ENCODE peak calls at places on chromosomes 2 and 18, in four cellular contexts. T is A673, M is endodermal cell, S is sigmoid colon. C is an unnamed sample.

GRCh38 chr2:3480352-3481010 is 38.9 kb downstream of the ADI1 start:
- DNase-seq in M (no peak), T (no peak), S (no peak), C (peak; percentile 86)

GRCh38 chr2:27887830-27888229 is 2.4 kb downstream of the RBKS start:
- DNase-seq in S (no peak), T (no peak), M (no peak), C (no peak)

GRCh38 chr2:232327089-232328037 is 51.2 kb upstream of the ALPP start:
- DNase-seq in T (peak; percentile 66), S (peak; percentile 72), M (peak; percentile 98), C (peak; percentile 85)

GRCh38 chr2:238286987-238287386 is 1.4 kb downstream of the PER2 start:
- DNase-seq in T (no peak), S (peak; percentile 63), M (no peak), C (no peak)

GRCh38 chr2:226673314-226673723 is 126.3 kb downstream of the IRS1 start:
- DNase-seq in M (no peak), T (peak; percentile 63), S (no peak), C (no peak)

GRCh38 chr2:120995656-120996190 is 260.1 kb downstream of the GLI2 start:
- DNase-seq in S (no peak), T (no peak), M (no peak), C (no peak)

GRCh38 chr2:224004105-224004715 is 34.9 kb downstream of the SERPINE2 start:
- DNase-seq in T (no peak), M (no peak), S (no peak), C (no peak)

GRCh38 chr2:98464772-98465310 is 20.2 kb downstream of the INPP4A start:
- DNase-seq in S (peak; percentile 61), M (no peak), T (peak; percentile 67), C (peak; percentile 22)

GRCh38 chr2:26344581-26345283 is 1.2 kb upstream of the SELENOI start:
- DNase-seq in M (peak; percentile 80), S (no peak), T (peak; percentile 21), C (peak; percentile 24)

GRCh38 chr18:48296581-48296980 is 112.6 kb downstream of the ZBTB7C start:
- DNase-seq in S (no peak), M (peak; percentile 39), T (no peak), C (no peak)

GRCh38 chr18:13563390-13563805 is 163.0 kb downstream of the FAM210A start:
- DNase-seq in T (no peak), M (no peak), S (no peak), C (no peak)

GRCh38 chr18:74625157-74625556 is 27.5 kb downstream of the ZNF407 start:
- DNase-seq in M (no peak), S (no peak), T (peak; percentile 21), C (no peak)

GRCh38 chr18:13913205-13913604 is 2.1 kb downstream of the MC2R start:
- DNase-seq in S (no peak), M (no peak), T (no peak), C (no peak)

GRCh38 chr18:45621068-45621511 is 5.8 kb downstream of the SLC14A2 start:
- DNase-seq in T (peak; percentile 67), S (no peak), M (peak; percentile 80), C (peak; percentile 37)

GRCh38 chr2:393711-394696 is 106.1 kb upstream of the ALKAL2 start:
- DNase-seq in T (peak; percentile 88), M (peak; percentile 79), S (no peak), C (no peak)

GRCh38 chr2:195590866-195591215 is 66.2 kb upstream of the SLC39A10 start:
- DNase-seq in S (no peak), T (no peak), M (no peak), C (no peak)

GRCh38 chr2:238517209-238517608 is 90.5 kb downstream of the ASB1 start:
- DNase-seq in M (no peak), S (no peak), T (no peak), C (no peak)

GRCh38 chr2:142531375-142531774 is 346.1 kb upstream of the KYNU start:
- DNase-seq in T (no peak), M (no peak), S (no peak), C (no peak)

GRCh38 chr2:145158051-145158586 is 638.2 kb upstream of the ZEB2 start:
- DNase-seq in T (no peak), S (peak; percentile 88), M (no peak), C (no peak)

GRCh38 chr18:79217979-79218604 is 148.9 kb downstream of the ATP9B start:
- DNase-seq in M (no peak), T (no peak), S (peak; percentile 84), C (no peak)

GRCh38 chr2:11368059-11368572 is 23.7 kb upstream of the ROCK2 start:
- DNase-seq in S (no peak), T (no peak), M (no peak), C (no peak)

GRCh38 chr18:3513481-3513880 is 63.5 kb downstream of the TGIF1 start:
- DNase-seq in T (no peak), S (no peak), M (no peak), C (no peak)

GRCh38 chr18:68713791-68714190 is 1.1 kb downstream of the TMX3 start:
- DNase-seq in T (no peak), M (no peak), S (no peak), C (no peak)

GRCh38 chr2:2706306-2706705 is 375.2 kb upstream of the MYT1L start:
- DNase-seq in T (no peak), M (no peak), S (no peak), C (no peak)

GRCh38 chr2:85647823-85648526 is 20.0 kb downstream of the SFTPB start:
- DNase-seq in S (no peak), T (no peak), M (no peak), C (no peak)

GRCh38 chr2:88099798-88100488 is 27.9 kb downstream of the FABP1 start:
- DNase-seq in M (peak; percentile 97), S (no peak), T (peak; percentile 92), C (no peak)

GRCh38 chr2:241009191-241009590 is 10.8 kb downstream of the SNED1 start:
- DNase-seq in S (peak; percentile 56), M (no peak), T (no peak), C (no peak)

GRCh38 chr2:134550566-134551164 is 168.1 kb downstream of the TMEM163 start:
- DNase-seq in S (no peak), T (no peak), M (no peak), C (no peak)

GRCh38 chr2:143937563-143938346 is 582.2 kb downstream of the ZEB2 start:
- DNase-seq in M (peak; percentile 48), S (no peak), T (peak; percentile 22), C (no peak)

GRCh38 chr2:190927257-190927656 is 46.6 kb downstream of the GLS start:
- DNase-seq in T (peak; percentile 28), M (peak; percentile 41), S (no peak), C (no peak)

GRCh38 chr2:88690591-88691338 is 708 bp upstream of the RPIA start:
- DNase-seq in T (peak; percentile 33), M (no peak), S (no peak), C (peak; percentile 34)

GRCh38 chr2:43139996-43140621 is 86.3 kb downstream of the ZFP36L2 start:
- DNase-seq in S (no peak), M (peak; percentile 61), T (no peak), C (no peak)

GRCh38 chr2:74369976-74370375 is 10.1 kb downstream of the DCTN1 start:
- DNase-seq in M (no peak), T (no peak), S (no peak), C (no peak)
- H3K36me3 ChIP-seq in M (peaks cover 82% of the 10 kb centered on the region), T (peaks cover 53% of the 10 kb centered on the region), S (peaks cover 66% of the 10 kb centered on the region), C (peaks cover 81% of the 10 kb centered on the region)

DNA sequence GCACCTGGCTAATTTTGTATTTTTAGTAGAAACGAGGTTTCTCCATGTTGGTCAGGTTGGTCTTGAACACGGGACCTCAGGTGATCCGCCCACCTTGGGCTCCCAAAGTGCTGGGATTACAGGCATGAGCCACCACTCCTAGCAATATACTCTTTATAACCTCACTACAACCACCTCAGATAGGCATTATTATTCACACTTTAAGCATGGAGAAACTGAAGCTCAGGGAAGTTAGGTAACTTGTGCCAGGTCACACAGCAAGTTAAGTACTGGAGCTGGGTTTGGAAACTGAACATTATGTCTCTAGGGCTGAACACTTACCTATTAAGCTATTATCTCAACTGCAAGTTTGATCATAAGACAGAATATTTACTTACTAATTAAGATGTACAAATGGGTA is 42.6 kb upstream of the ACTR2 start:
- DNase-seq in S (no peak), T (no peak), M (no peak), C (no peak)
- H3K4me3 ChIP-seq in S (no peak overlapping the region), T (no peak overlapping the region), M (no peak overlapping the region), C (no peak overlapping the region)

GRCh38 chr18:11886629-11887028 is 21.5 kb downstream of the MPPE1 start:
- DNase-seq in T (no peak), M (no peak), S (no peak), C (no peak)
- H3K36me3 ChIP-seq in T (no peaks in the 10 kb centered on the region), M (peaks cover 58% of the 10 kb centered on the region), S (peaks cover 90% of the 10 kb centered on the region), C (no peaks in the 10 kb centered on the region)

GRCh38 chr18:12308386-12309100 is 502 bp downstream of the TUBB6 start:
- DNase-seq in S (peak; percentile 95), T (peak; percentile 86), M (peak; percentile 86), C (peak; percentile 48)
- H3K4me3 ChIP-seq in S (peak overlapping the region; percentile 100), T (peak overlapping the region; percentile 97), M (peak overlapping the region; percentile 84), C (peak overlapping the region; percentile 86)

GRCh38 chr2:54611830-54612545 is 111.5 kb upstream of the EML6 start:
- DNase-seq in T (no peak), S (no peak), M (no peak), C (no peak)

GRCh38 chr2:54613794-54614257 is 109.6 kb upstream of the EML6 start:
- DNase-seq in M (no peak), S (no peak), T (peak; percentile 33), C (no peak)

GRCh38 chr2:54615832-54616534 is 107.5 kb upstream of the EML6 start:
- DNase-seq in S (no peak), T (no peak), M (no peak), C (no peak)

GRCh38 chr2:54614815-54615214 is 108.6 kb upstream of the EML6 start:
- DNase-seq in T (no peak), M (no peak), S (no peak), C (no peak)

DNA sequence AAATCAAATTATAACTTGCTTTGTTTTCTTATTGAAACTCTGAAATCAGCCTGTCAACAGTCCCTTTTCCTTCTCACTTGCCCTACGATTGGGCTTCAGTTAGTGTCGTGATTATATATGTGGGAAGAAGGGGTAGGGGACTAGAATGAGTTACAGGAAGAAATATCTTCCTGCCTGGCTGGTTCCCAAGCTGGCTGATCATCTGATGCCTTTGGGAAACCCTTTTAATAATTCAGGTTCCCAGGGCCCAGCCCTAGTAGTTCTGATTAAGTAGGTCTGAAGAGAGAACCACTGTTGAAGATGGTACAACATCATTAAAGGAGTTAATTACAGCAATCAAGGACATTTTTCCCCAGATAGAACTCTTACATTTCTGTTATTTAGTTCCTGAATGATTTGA is 110.1 kb upstream of the EML6 start:
- DNase-seq in T (peak; percentile 57), M (no peak), S (no peak), C (no peak)
- H3K36me3 ChIP-seq in T (peaks cover 24% of the 10 kb centered on the region), M (peaks cover 61% of the 10 kb centered on the region), S (peaks cover 20% of the 10 kb centered on the region), C (peaks cover 64% of the 10 kb centered on the region)

DNA sequence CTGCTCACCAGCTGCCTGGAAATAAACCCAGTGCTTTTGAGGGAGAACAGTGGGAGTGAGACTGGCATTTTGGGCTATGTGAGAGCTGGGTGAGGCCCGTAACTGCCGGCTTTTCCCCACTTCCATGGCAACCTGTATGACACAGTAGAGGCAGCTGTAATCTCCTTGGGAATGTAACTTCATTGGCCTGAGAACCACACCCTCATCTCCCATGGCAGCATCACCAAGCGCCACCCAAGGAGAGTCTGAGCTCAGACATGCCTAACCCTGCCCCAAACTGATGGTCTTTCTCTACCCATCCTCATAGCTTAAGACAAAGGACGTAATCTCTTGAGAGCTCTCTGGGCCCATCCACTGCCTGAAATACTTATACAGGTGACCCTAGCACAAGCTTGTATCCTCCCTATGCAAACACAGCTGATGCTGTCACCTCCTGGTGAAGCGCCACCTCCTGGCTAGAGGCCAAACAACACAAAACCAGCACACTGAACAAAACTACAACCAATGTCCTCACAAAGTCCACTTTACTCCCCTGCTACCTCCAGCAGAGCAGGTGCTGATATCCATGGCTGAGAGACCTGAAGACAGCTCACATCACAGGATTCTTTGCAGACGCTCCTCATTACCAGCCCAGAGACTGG is 763.4 kb upstream of the NRXN1 start:
- DNase-seq in T (peak; percentile 46), M (peak; percentile 92), S (no peak), C (peak; percentile 71)
- H3K4me3 ChIP-seq in T (no peak overlapping the region), M (no peak overlapping the region), S (no peak overlapping the region), C (no peak overlapping the region)